ENCODE peak calls at places on chromosome 1, in six cellular contexts. One of them, this sample, is unnamed.

GRCh38 chr1:173454966-173455524 is 22.1 kb upstream of the PRDX6 start:
- DNase-seq in GM10248: no peak
- DNase-seq in mesothelial cell of epicardium: no peak
- DNase-seq in cardiac muscle cell: no peak
- DNase-seq in upper lobe of right lung: no peak
- DNase-seq in neural progenitor cell: no peak
- DNase-seq in this sample: no peak

GRCh38 chr1:221517961-221518360 is 223.9 kb downstream of the DUSP10 start:
- DNase-seq in GM10248: no peak
- DNase-seq in mesothelial cell of epicardium: no peak
- DNase-seq in cardiac muscle cell: peak
- DNase-seq in upper lobe of right lung: no peak
- DNase-seq in neural progenitor cell: no peak
- DNase-seq in this sample: no peak

GRCh38 chr1:187725216-187725615 is 896.5 kb downstream of the PLA2G4A start:
- DNase-seq in GM10248: no peak
- DNase-seq in mesothelial cell of epicardium: no peak
- DNase-seq in cardiac muscle cell: no peak
- DNase-seq in upper lobe of right lung: no peak
- DNase-seq in neural progenitor cell: no peak
- DNase-seq in this sample: no peak

GRCh38 chr1:115166531-115167091 is 77.3 kb upstream of the TSPAN2 start:
- DNase-seq in GM10248: no peak
- DNase-seq in mesothelial cell of epicardium: no peak
- DNase-seq in cardiac muscle cell: peak
- DNase-seq in upper lobe of right lung: no peak
- DNase-seq in neural progenitor cell: no peak
- DNase-seq in this sample: no peak

GRCh38 chr1:221841291-221841982 is 99.5 kb upstream of the DUSP10 start:
- DNase-seq in GM10248: no peak
- DNase-seq in mesothelial cell of epicardium: no peak
- DNase-seq in cardiac muscle cell: peak
- DNase-seq in upper lobe of right lung: no peak
- DNase-seq in neural progenitor cell: no peak
- DNase-seq in this sample: no peak

GRCh38 chr1:46173361-46173856 is 1.5 kb upstream of the TSPAN1 start:
- DNase-seq in GM10248: no peak
- DNase-seq in mesothelial cell of epicardium: no peak
- DNase-seq in cardiac muscle cell: no peak
- DNase-seq in upper lobe of right lung: no peak
- DNase-seq in neural progenitor cell: no peak
- DNase-seq in this sample: no peak

GRCh38 chr1:203511513-203511912 is 17.6 kb downstream of the OPTC start:
- DNase-seq in GM10248: no peak
- DNase-seq in mesothelial cell of epicardium: no peak
- DNase-seq in cardiac muscle cell: no peak
- DNase-seq in upper lobe of right lung: no peak
- DNase-seq in neural progenitor cell: no peak
- DNase-seq in this sample: no peak

GRCh38 chr1:2840036-2840809 is 38.7 kb upstream of the TTC34 start:
- DNase-seq in GM10248: no peak
- DNase-seq in mesothelial cell of epicardium: no peak
- DNase-seq in cardiac muscle cell: no peak
- DNase-seq in upper lobe of right lung: no peak
- DNase-seq in neural progenitor cell: no peak
- DNase-seq in this sample: peak

GRCh38 chr1:186828612-186829542 is at the start of gene PLA2G4A:
- DNase-seq in GM10248: peak
- DNase-seq in mesothelial cell of epicardium: no peak
- DNase-seq in cardiac muscle cell: peak
- DNase-seq in upper lobe of right lung: peak
- DNase-seq in neural progenitor cell: peak
- DNase-seq in this sample: no peak

GRCh38 chr1:97826820-97827219 is 94.0 kb downstream of the DPYD start:
- DNase-seq in GM10248: no peak
- DNase-seq in mesothelial cell of epicardium: no peak
- DNase-seq in cardiac muscle cell: no peak
- DNase-seq in upper lobe of right lung: no peak
- DNase-seq in neural progenitor cell: no peak
- DNase-seq in this sample: no peak

DNA sequence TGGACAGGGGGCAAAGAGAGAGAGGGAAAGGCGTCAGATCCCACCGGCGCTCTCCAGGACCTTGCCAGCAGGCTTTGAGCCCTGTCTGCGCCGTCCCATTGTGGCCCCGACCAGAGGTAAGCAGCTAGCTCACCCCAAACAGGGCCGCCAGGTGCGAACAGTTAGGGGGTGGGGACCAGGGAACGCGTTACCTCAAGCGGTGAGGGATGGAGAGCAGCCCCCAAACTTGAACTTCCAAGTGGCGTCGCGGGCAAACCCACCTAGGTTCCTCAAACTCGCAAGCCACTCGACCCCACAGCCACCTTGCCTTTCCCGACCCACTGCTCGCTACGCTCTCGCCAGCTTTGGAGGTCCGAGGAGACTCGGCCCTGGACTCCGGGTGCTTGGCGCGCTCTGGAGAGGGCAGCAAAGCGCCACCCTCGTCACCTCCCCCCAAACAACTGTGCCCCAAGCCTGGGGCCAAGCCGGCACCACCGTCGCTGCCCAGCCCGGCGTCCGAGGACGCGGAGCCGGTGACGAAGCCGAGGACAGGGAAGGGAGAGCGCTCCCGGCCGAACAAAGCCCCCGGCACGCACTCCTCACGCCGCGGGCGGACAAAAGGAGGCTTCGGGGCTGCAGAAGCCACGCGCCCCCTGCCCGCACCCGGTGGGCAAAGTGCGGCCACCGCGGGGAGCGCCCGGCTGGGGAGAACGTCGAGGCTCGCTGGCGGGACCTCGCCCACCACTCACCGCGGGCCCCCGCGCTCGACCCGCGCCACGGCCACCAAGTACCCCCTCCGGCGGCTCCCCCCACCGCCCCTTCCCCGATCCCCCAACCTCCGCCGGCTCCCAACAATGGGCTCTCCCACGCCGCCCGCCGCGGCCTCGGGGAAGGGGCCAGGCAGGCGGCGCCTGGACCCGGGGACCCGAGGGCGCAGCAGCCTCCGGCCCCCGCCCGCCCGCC is 984 bp downstream of the SSBP3 start:
- DNase-seq in GM10248: no peak
- DNase-seq in mesothelial cell of epicardium: no peak
- DNase-seq in cardiac muscle cell: peak
- DNase-seq in upper lobe of right lung: peak
- DNase-seq in neural progenitor cell: peak
- DNase-seq in this sample: no peak
- TF ChIP-seq CTCF in GM10248: no peak
- TF ChIP-seq CTCF in mesothelial cell of epicardium: no peak
- TF ChIP-seq CTCF in cardiac muscle cell: no peak
- TF ChIP-seq CTCF in upper lobe of right lung: no peak
- TF ChIP-seq CTCF in neural progenitor cell: no peak
- TF ChIP-seq CTCF in this sample: peak

GRCh38 chr1:155083865-155084721 is 5.5 kb downstream of the EFNA3 start:
- DNase-seq in GM10248: no peak
- DNase-seq in mesothelial cell of epicardium: no peak
- DNase-seq in cardiac muscle cell: peak
- DNase-seq in upper lobe of right lung: no peak
- DNase-seq in neural progenitor cell: no peak
- DNase-seq in this sample: no peak
- TF ChIP-seq CTCF in GM10248: peak
- TF ChIP-seq CTCF in mesothelial cell of epicardium: no peak
- TF ChIP-seq CTCF in cardiac muscle cell: peak
- TF ChIP-seq CTCF in upper lobe of right lung: no peak
- TF ChIP-seq CTCF in neural progenitor cell: no peak
- TF ChIP-seq CTCF in this sample: no peak

GRCh38 chr1:1127551-1128451 is 11.9 kb upstream of the C1orf159 start:
- DNase-seq in GM10248: no peak
- DNase-seq in mesothelial cell of epicardium: no peak
- DNase-seq in cardiac muscle cell: no peak
- DNase-seq in upper lobe of right lung: no peak
- DNase-seq in neural progenitor cell: no peak
- DNase-seq in this sample: no peak

GRCh38 chr1:1125945-1126344 is 10.1 kb upstream of the C1orf159 start:
- DNase-seq in GM10248: no peak
- DNase-seq in mesothelial cell of epicardium: no peak
- DNase-seq in cardiac muscle cell: no peak
- DNase-seq in upper lobe of right lung: no peak
- DNase-seq in neural progenitor cell: no peak
- DNase-seq in this sample: no peak

GRCh38 chr1:1124786-1125642 is 9.1 kb upstream of the C1orf159 start:
- DNase-seq in GM10248: no peak
- DNase-seq in mesothelial cell of epicardium: no peak
- DNase-seq in cardiac muscle cell: no peak
- DNase-seq in upper lobe of right lung: no peak
- DNase-seq in neural progenitor cell: no peak
- DNase-seq in this sample: no peak

GRCh38 chr1:1129309-1129708 is 13.4 kb upstream of the C1orf159 start:
- DNase-seq in GM10248: no peak
- DNase-seq in mesothelial cell of epicardium: no peak
- DNase-seq in cardiac muscle cell: no peak
- DNase-seq in upper lobe of right lung: no peak
- DNase-seq in neural progenitor cell: no peak
- DNase-seq in this sample: no peak

DNA sequence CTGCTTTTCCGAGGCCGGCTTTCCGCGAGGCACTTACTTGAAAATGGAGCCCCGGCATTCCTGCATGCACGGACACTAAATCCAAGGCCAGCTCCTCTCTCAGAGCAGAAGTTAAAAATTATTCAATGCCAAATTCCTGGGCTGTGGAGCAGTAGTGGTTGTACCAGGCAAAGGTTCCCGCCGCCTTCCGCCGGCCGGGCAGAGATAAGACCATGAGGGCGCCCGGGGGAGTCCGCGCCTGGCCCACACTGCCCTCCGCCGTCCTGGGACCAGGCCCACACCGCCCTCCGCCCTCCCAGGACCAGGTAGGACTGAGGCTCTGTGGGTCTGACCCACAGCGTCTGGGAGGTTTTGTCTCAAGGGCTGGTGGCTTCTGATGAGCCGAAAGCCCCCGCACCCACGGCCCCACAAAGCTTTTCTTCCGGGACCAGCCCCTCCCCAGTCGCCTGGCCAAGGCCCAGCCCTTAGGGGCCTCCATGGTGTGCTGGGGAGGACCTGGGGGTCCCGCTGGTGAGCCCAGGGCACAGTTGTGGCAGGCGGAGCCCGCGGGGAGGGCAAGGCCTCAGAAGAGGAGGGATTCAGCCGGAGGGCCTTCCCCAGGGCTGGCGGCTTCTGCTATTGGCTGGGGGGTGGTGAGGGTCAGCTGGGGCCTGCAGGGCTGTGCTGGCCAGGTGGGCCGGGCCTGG is 12.7 kb upstream of the C1orf159 start:
- DNase-seq in GM10248: no peak
- DNase-seq in mesothelial cell of epicardium: no peak
- DNase-seq in cardiac muscle cell: no peak
- DNase-seq in upper lobe of right lung: no peak
- DNase-seq in neural progenitor cell: no peak
- DNase-seq in this sample: no peak
- TF ChIP-seq CTCF in GM10248: no peak
- TF ChIP-seq CTCF in mesothelial cell of epicardium: no peak
- TF ChIP-seq CTCF in cardiac muscle cell: no peak
- TF ChIP-seq CTCF in upper lobe of right lung: no peak
- TF ChIP-seq CTCF in neural progenitor cell: no peak
- TF ChIP-seq CTCF in this sample: no peak

DNA sequence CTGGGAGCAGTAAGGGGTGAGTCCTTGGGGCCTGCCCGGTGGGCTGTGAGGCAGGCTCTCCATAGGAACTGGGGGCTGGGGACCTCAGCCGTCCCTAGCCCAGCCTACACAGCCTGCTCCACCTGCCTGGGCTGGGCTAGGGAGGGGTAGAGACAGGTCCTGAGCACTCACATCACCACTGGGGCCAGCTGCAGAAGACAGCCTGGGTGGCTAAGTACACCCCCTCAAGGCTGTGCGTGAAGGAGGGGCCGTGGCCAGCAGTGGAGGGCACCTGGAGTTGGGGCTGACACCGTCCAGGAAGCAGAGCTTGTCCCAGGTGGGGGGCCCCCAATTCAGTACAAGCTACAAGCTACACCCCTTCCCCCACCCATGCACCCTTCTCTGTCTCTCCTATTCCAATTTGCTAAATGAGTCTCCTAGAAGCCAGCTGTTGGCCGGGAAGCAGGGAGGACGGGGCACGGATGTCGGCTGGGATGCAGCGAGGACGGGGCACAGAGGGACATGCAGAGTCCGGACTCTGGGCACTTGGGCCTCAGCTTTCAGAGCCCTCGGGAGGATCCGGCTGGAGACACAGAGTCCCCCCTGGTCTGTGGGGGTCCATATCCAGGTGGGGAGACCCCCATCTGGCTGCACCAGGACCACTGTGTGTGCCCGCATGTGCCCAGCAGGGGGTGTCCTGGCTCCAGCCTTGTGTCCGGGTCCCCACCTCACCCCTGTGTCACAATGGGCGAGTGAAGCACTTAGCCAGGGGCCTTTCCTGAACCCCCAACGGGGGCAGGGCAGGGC is 1.8 kb downstream of the ISG15 start:
- DNase-seq in GM10248: no peak
- DNase-seq in mesothelial cell of epicardium: no peak
- DNase-seq in cardiac muscle cell: no peak
- DNase-seq in upper lobe of right lung: no peak
- DNase-seq in neural progenitor cell: peak
- DNase-seq in this sample: no peak
- TF ChIP-seq CTCF in GM10248: peak
- TF ChIP-seq CTCF in mesothelial cell of epicardium: peak
- TF ChIP-seq CTCF in cardiac muscle cell: peak
- TF ChIP-seq CTCF in upper lobe of right lung: peak
- TF ChIP-seq CTCF in neural progenitor cell: peak
- TF ChIP-seq CTCF in this sample: peak

DNA sequence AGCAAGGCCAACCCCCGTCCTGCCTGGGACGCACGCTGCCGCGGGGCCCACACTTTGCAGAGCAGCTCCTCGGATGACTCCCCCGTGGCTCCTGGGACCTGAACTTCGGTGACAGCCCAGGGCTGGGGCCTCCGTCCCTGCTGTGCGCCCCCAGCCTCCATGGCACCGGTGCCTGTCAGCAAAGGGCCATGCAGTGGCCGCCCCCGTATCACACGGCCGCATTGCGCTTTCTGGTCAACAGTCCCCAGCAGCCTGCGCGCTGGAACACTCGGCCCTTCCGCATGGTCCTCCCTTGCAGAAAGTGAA is 18.0 kb downstream of the NADK start:
- DNase-seq in GM10248: no peak
- DNase-seq in mesothelial cell of epicardium: no peak
- DNase-seq in cardiac muscle cell: no peak
- DNase-seq in upper lobe of right lung: no peak
- DNase-seq in neural progenitor cell: no peak
- DNase-seq in this sample: no peak
- TF ChIP-seq CTCF in GM10248: no peak
- TF ChIP-seq CTCF in mesothelial cell of epicardium: no peak
- TF ChIP-seq CTCF in cardiac muscle cell: no peak
- TF ChIP-seq CTCF in upper lobe of right lung: no peak
- TF ChIP-seq CTCF in neural progenitor cell: no peak
- TF ChIP-seq CTCF in this sample: no peak

This sample was measured in chondrocyte.